ENCODE peak calls at places on chromosomes 2 and 18, in four cellular contexts. One of them, this sample, is unnamed.

GRCh38 chr2:49050265-49050664 is 104.0 kb downstream of the FSHR start:
- DNase-seq in left ventricle myocardium superior: no peak
- DNase-seq in fibroblast of villous mesenchyme: no peak
- DNase-seq in HEK293T: no peak
- DNase-seq in this sample: no peak

GRCh38 chr2:43344911-43345373 is 118.5 kb upstream of the ZFP36L2 start:
- DNase-seq in fibroblast of villous mesenchyme: peak; percentile 69
- DNase-seq in HEK293T: no peak
- DNase-seq in left ventricle myocardium superior: no peak
- DNase-seq in this sample: no peak

GRCh38 chr2:46197672-46198071 is 99.5 kb upstream of the EPAS1 start:
- DNase-seq in HEK293T: no peak
- DNase-seq in left ventricle myocardium superior: no peak
- DNase-seq in fibroblast of villous mesenchyme: no peak
- DNase-seq in this sample: no peak

GRCh38 chr2:108987111-108987510 is 1.9 kb downstream of the EDAR start:
- DNase-seq in left ventricle myocardium superior: no peak
- DNase-seq in fibroblast of villous mesenchyme: no peak
- DNase-seq in HEK293T: no peak
- DNase-seq in this sample: no peak

GRCh38 chr18:8951491-8951890 is 151.0 kb upstream of the NDUFV2 start:
- DNase-seq in fibroblast of villous mesenchyme: no peak
- DNase-seq in left ventricle myocardium superior: no peak
- DNase-seq in HEK293T: no peak
- DNase-seq in this sample: no peak

GRCh38 chr18:27712066-27712465 is 464.9 kb downstream of the CDH2 start:
- DNase-seq in fibroblast of villous mesenchyme: no peak
- DNase-seq in left ventricle myocardium superior: no peak
- DNase-seq in HEK293T: no peak
- DNase-seq in this sample: no peak

GRCh38 chr2:213234641-213235040 is 49.6 kb upstream of the SPAG16 start:
- DNase-seq in fibroblast of villous mesenchyme: no peak
- DNase-seq in HEK293T: no peak
- DNase-seq in left ventricle myocardium superior: no peak
- DNase-seq in this sample: no peak

GRCh38 chr2:54570925-54571694 is 115.0 kb downstream of the SPTBN1 start:
- DNase-seq in fibroblast of villous mesenchyme: peak; percentile 97
- DNase-seq in HEK293T: no peak
- DNase-seq in left ventricle myocardium superior: peak; percentile 31
- DNase-seq in this sample: peak; percentile 96

GRCh38 chr18:44819944-44820510 is 139.3 kb downstream of the SETBP1 start:
- DNase-seq in left ventricle myocardium superior: peak; percentile 75
- DNase-seq in fibroblast of villous mesenchyme: no peak
- DNase-seq in HEK293T: no peak
- DNase-seq in this sample: no peak

GRCh38 chr2:239085201-239085992 is 237.5 kb downstream of the TWIST2 start:
- DNase-seq in left ventricle myocardium superior: no peak
- DNase-seq in fibroblast of villous mesenchyme: no peak
- DNase-seq in HEK293T: no peak
- DNase-seq in this sample: no peak

GRCh38 chr2:26033270-26033768 is 565 bp upstream of the RAB10 start:
- DNase-seq in left ventricle myocardium superior: peak; percentile 65
- DNase-seq in HEK293T: peak; percentile 70
- DNase-seq in fibroblast of villous mesenchyme: peak; percentile 88
- DNase-seq in this sample: peak; percentile 73

GRCh38 chr2:12555012-12555645 is 161.6 kb upstream of the TRIB2 start:
- DNase-seq in fibroblast of villous mesenchyme: peak; percentile 67
- DNase-seq in HEK293T: no peak
- DNase-seq in left ventricle myocardium superior: no peak
- DNase-seq in this sample: peak; percentile 79

GRCh38 chr2:144358979-144359541 is 160.9 kb downstream of the ZEB2 start:
- DNase-seq in fibroblast of villous mesenchyme: peak; percentile 47
- DNase-seq in left ventricle myocardium superior: no peak
- DNase-seq in HEK293T: no peak
- DNase-seq in this sample: peak; percentile 66

GRCh38 chr2:71785550-71785951 is 332.2 kb downstream of the DYSF start:
- DNase-seq in left ventricle myocardium superior: no peak
- DNase-seq in HEK293T: no peak
- DNase-seq in fibroblast of villous mesenchyme: no peak
- DNase-seq in this sample: no peak

GRCh38 chr18:74197705-74198341 is 49.5 kb downstream of the TIMM21 start:
- DNase-seq in left ventricle myocardium superior: no peak
- DNase-seq in fibroblast of villous mesenchyme: no peak
- DNase-seq in HEK293T: no peak
- DNase-seq in this sample: no peak

GRCh38 chr2:26763019-26763418 is 1.1 kb upstream of the SLC35F6 start:
- DNase-seq in left ventricle myocardium superior: no peak
- DNase-seq in fibroblast of villous mesenchyme: no peak
- DNase-seq in HEK293T: no peak
- DNase-seq in this sample: no peak

GRCh38 chr18:51668101-51668500 is 470.6 kb upstream of the MEX3C start:
- DNase-seq in fibroblast of villous mesenchyme: peak; percentile 10
- DNase-seq in left ventricle myocardium superior: peak; percentile 47
- DNase-seq in HEK293T: peak; percentile 20
- DNase-seq in this sample: peak; percentile 14

This sample was measured in amniotic epithelial cell.